ENCODE peak calls at places on chromosomes 5 and 9, in seven cellular contexts. One of them, this sample, is unnamed.

GRCh38 chr5:52893105-52893504 is 96.0 kb upstream of the ITGA2 start:
- DNase-seq in nephron progenitor cell: no peak
- DNase-seq in GM23248: peak
- DNase-seq in left ventricle myocardium inferior: no peak
- DNase-seq in SK-MEL-5: no peak
- DNase-seq in NT2/D1: no peak
- DNase-seq in stimulated activated naive CD8-positive, alpha-beta T cell treated with anti-CD3 and anti-CD28 coated beads, Interleukin-15, Interleukin-2, amounts not matched to agents 100 U/mL and 50 U/mL, for 24 hours: no peak
- DNase-seq in this sample: no peak

GRCh38 chr5:60125636-60126035 is 232.1 kb upstream of the PDE4D start:
- DNase-seq in left ventricle myocardium inferior: no peak
- DNase-seq in nephron progenitor cell: no peak
- DNase-seq in GM23248: no peak
- DNase-seq in NT2/D1: no peak
- DNase-seq in stimulated activated naive CD8-positive, alpha-beta T cell treated with anti-CD3 and anti-CD28 coated beads, Interleukin-15, Interleukin-2, amounts not matched to agents 100 U/mL and 50 U/mL, for 24 hours: no peak
- DNase-seq in SK-MEL-5: no peak
- DNase-seq in this sample: no peak

GRCh38 chr9:68685770-68686169 is 19.3 kb upstream of the PIP5K1B start:
- DNase-seq in left ventricle myocardium inferior: no peak
- DNase-seq in NT2/D1: no peak
- DNase-seq in stimulated activated naive CD8-positive, alpha-beta T cell treated with anti-CD3 and anti-CD28 coated beads, Interleukin-15, Interleukin-2, amounts not matched to agents 100 U/mL and 50 U/mL, for 24 hours: peak
- DNase-seq in SK-MEL-5: peak
- DNase-seq in nephron progenitor cell: no peak
- DNase-seq in GM23248: peak
- DNase-seq in this sample: peak

GRCh38 chr9:83266618-83267543 is 203.9 kb upstream of the RASEF start:
- DNase-seq in SK-MEL-5: peak
- DNase-seq in GM23248: peak
- DNase-seq in nephron progenitor cell: no peak
- DNase-seq in stimulated activated naive CD8-positive, alpha-beta T cell treated with anti-CD3 and anti-CD28 coated beads, Interleukin-15, Interleukin-2, amounts not matched to agents 100 U/mL and 50 U/mL, for 24 hours: no peak
- DNase-seq in NT2/D1: no peak
- DNase-seq in left ventricle myocardium inferior: peak
- DNase-seq in this sample: no peak

GRCh38 chr9:70257512-70257911 is 1.3 kb upstream of the SMC5 start:
- DNase-seq in nephron progenitor cell: no peak
- DNase-seq in left ventricle myocardium inferior: no peak
- DNase-seq in NT2/D1: no peak
- DNase-seq in stimulated activated naive CD8-positive, alpha-beta T cell treated with anti-CD3 and anti-CD28 coated beads, Interleukin-15, Interleukin-2, amounts not matched to agents 100 U/mL and 50 U/mL, for 24 hours: no peak
- DNase-seq in GM23248: no peak
- DNase-seq in SK-MEL-5: no peak
- DNase-seq in this sample: no peak

GRCh38 chr9:36136277-36136893 is at the start of gene GLIPR2:
- DNase-seq in SK-MEL-5: peak
- DNase-seq in nephron progenitor cell: peak
- DNase-seq in NT2/D1: no peak
- DNase-seq in stimulated activated naive CD8-positive, alpha-beta T cell treated with anti-CD3 and anti-CD28 coated beads, Interleukin-15, Interleukin-2, amounts not matched to agents 100 U/mL and 50 U/mL, for 24 hours: peak
- DNase-seq in GM23248: peak
- DNase-seq in left ventricle myocardium inferior: peak
- DNase-seq in this sample: peak

GRCh38 chr5:131530706-131531331 is 104.2 kb downstream of the RAPGEF6 start:
- DNase-seq in stimulated activated naive CD8-positive, alpha-beta T cell treated with anti-CD3 and anti-CD28 coated beads, Interleukin-15, Interleukin-2, amounts not matched to agents 100 U/mL and 50 U/mL, for 24 hours: no peak
- DNase-seq in SK-MEL-5: peak
- DNase-seq in GM23248: no peak
- DNase-seq in NT2/D1: no peak
- DNase-seq in nephron progenitor cell: no peak
- DNase-seq in left ventricle myocardium inferior: no peak
- DNase-seq in this sample: no peak

GRCh38 chr5:65262590-65263189 is 219.0 kb downstream of the ADAMTS6 start:
- DNase-seq in NT2/D1: no peak
- DNase-seq in stimulated activated naive CD8-positive, alpha-beta T cell treated with anti-CD3 and anti-CD28 coated beads, Interleukin-15, Interleukin-2, amounts not matched to agents 100 U/mL and 50 U/mL, for 24 hours: no peak
- DNase-seq in GM23248: peak
- DNase-seq in SK-MEL-5: peak
- DNase-seq in nephron progenitor cell: peak
- DNase-seq in left ventricle myocardium inferior: no peak
- DNase-seq in this sample: peak

This sample was measured in NCI-H460.